ENCODE peak calls at places on chromosome 6, in six cellular contexts. L is Peyer's patch, I is transverse colon, Q is A549, N is K562, A is IMR-90. X is an unnamed sample.

GRCh38 chr6:46963039-46963438 is 41.3 kb upstream of the ADGRF5 start:
- DNase-seq in L (no peak), I (no peak), Q (no peak), N (no peak), A (no peak), X (no peak)

GRCh38 chr6:77038801-77039200 is 424.5 kb downstream of the HTR1B start:
- DNase-seq in L (no peak), I (no peak), Q (no peak), N (no peak), A (peak; percentile 72), X (no peak)

GRCh38 chr6:22411408-22412105 is 114.7 kb upstream of the PRL start:
- DNase-seq in L (no peak), I (no peak), Q (no peak), N (no peak), A (peak; percentile 51), X (no peak)

GRCh38 chr6:24831771-24832718 is 33.3 kb upstream of the ARMH2 start:
- DNase-seq in L (no peak), I (no peak), Q (no peak), N (no peak), A (peak; percentile 40), X (no peak)

GRCh38 chr6:46990031-46990644 is 52.0 kb downstream of the ADGRF1 start:
- DNase-seq in L (no peak), I (peak; percentile 11), Q (no peak), N (no peak), A (no peak), X (no peak)

GRCh38 chr6:96521267-96521624 is 360 bp upstream of the UFL1 start:
- DNase-seq in L (no peak), I (no peak), Q (no peak), N (no peak), A (no peak), X (no peak)

GRCh38 chr6:100592929-100593328 is 128.2 kb upstream of the SIM1 start:
- DNase-seq in L (no peak), I (no peak), Q (no peak), N (no peak), A (no peak), X (no peak)

GRCh38 chr6:111823831-111824607 is 49.2 kb downstream of the FYN start:
- DNase-seq in L (no peak), I (no peak), Q (no peak), N (no peak), A (peak; percentile 86), X (no peak)

GRCh38 chr6:138651491-138651890 is 122.1 kb upstream of the CCDC28A start:
- DNase-seq in L (no peak), I (no peak), Q (no peak), N (no peak), A (no peak), X (no peak)

GRCh38 chr6:134381926-134382325 is 64.0 kb upstream of the SGK1 start:
- DNase-seq in L (no peak), I (peak; percentile 77), Q (no peak), N (no peak), A (no peak), X (no peak)

GRCh38 chr6:22819209-22819608 is 249.8 kb downstream of the HDGFL1 start:
- DNase-seq in L (no peak), I (no peak), Q (no peak), N (no peak), A (no peak), X (no peak)

GRCh38 chr6:41602864-41603608 is 35.2 kb upstream of the MDFI start:
- DNase-seq in L (peak; percentile 88), I (peak; percentile 84), Q (peak; percentile 80), N (peak; percentile 83), A (peak; percentile 82), X (peak; percentile 57)

GRCh38 chr6:6749791-6750434 is 161.4 kb downstream of the LY86 start:
- DNase-seq in L (peak; percentile 82), I (peak; percentile 72), Q (peak; percentile 48), N (peak; percentile 92), A (peak; percentile 97), X (peak; percentile 95)

GRCh38 chr6:167136376-167136775 is 13.5 kb downstream of the CCR6 start:
- DNase-seq in L (no peak), I (no peak), Q (no peak), N (no peak), A (no peak), X (no peak)

GRCh38 chr6:144990768-144991167 is 705.6 kb downstream of the UTRN start:
- DNase-seq in L (no peak), I (no peak), Q (no peak), N (no peak), A (no peak), X (no peak)

DNA sequence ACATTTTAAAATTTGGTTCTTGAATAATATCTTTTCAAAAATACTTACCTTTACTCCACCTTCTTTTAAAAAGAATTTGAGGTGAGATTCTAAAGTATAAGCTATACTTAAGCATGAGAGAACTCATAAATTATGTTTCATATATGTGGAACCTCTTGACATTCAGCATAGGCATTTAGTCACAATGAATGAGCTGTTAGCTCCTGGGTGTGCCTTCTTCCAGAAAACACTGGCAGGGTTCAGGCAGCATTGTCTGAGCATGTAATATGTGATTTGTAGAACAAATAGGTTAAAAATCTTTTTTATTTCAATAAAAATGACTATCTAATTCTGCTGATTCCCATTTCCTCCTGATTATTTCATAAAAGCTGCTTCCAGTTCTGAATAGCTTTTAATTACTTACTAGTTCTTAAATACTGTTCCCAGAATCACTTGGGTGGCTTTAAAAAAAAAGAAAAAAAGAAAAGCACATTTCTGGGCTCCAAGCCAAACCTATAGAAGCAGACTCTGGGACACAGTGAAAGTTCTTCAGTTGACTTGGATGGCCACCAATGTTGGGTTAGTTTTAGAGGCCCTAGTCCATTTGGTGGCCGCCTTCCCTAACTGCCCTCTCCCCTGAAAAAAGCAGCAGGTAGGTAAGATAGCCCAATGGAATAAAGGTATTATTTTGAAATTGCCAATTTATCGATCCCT is 20.2 kb downstream of the RNF8 start:
- DNase-seq in L (no peak), I (no peak), Q (no peak), N (no peak), A (no peak), X (no peak)
- H3K27ac ChIP-seq in L (no peak overlapping the region), I (no peak overlapping the region), Q (no peak overlapping the region), N (no peak overlapping the region), A (no peak overlapping the region), X (no peak overlapping the region)

GRCh38 chr6:14120556-14120955 is 3.0 kb downstream of the CD83 start:
- DNase-seq in L (no peak), I (no peak), Q (no peak), N (no peak), A (no peak), X (no peak)

GRCh38 chr6:14118444-14118843 is 872 bp downstream of the CD83 start:
- DNase-seq in L (no peak), I (no peak), Q (no peak), N (no peak), A (no peak), X (no peak)

GRCh38 chr6:14119764-14120163 is 2.2 kb downstream of the CD83 start:
- DNase-seq in L (no peak), I (no peak), Q (no peak), N (no peak), A (no peak), X (no peak)

GRCh38 chr6:14118091-14118439 is 493 bp downstream of the CD83 start:
- DNase-seq in L (no peak), I (no peak), Q (no peak), N (no peak), A (no peak), X (no peak)

GRCh38 chr6:14117158-14118090 is at the start of gene CD83:
- DNase-seq in L (peak; percentile 91), I (peak; percentile 80), Q (peak; percentile 38), N (peak; percentile 89), A (peak; percentile 45), X (no peak)
- TF ChIP-seq POLR2A in L (no peak), I (peak; percentile 55), Q (no peak), N (peak; percentile 52), A (peak; percentile 62), X (peak; percentile 54)

DNA sequence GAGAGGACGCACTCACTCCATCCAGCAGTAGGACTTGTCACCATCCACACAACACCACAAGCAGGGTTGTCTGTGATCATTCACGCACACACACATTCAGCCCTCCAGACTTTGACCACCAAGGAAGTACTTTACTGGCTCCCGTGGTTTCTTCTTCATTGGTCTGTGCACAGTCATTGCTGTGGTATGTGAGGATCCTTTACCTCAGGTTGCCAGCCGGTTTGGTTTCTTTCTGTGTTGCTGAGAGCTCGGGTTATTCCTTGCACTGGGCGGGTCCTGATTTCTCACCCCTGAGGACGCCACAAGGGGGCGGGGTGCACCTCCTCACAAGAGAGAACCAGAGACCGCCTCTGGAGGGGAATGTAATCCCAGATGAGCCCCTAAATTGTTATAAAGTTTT is 11.2 kb downstream of the SLC35A1 start:
- DNase-seq in L (no peak), I (no peak), Q (peak; percentile 25), N (peak; percentile 38), A (peak; percentile 43), X (no peak)
- TF ChIP-seq CTCF in L (no peak), I (no peak), Q (no peak), N (peak; percentile 55), A (no peak), X (no peak)

DNA sequence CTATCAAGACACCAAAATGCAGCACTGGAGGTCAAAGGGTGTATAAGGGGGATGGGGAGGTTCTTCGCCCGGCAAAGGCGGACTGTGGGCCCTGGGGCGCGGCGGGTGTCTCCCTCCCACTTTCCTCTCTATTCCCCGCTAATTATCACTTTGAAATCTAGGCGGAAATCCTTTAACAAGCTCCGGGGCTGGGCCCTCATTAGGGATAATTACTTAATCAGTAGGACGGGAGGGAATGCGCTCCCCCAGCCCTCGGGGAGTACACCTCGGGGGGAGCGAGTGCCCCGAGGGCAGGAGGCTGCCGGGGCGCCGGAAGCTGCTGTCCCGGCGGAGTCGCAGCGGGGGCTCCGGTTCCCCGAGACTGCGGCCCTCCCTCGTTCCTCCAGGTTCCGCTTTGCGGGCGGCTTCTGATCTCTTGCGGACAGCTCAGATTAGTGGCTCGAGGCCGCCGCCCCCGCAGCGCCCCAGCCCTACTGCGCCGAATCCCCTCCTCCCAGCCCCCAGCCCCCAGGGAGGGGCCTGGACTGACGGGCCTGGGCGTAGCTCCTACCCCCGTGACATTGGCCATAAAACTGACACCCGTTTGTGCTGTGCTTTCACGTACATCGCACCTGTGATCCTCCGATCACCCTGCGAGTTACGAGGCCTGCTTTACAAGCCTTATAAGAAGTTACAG is 14.7 kb downstream of the MUCL3 start:
- DNase-seq in L (peak; percentile 85), I (peak; percentile 68), Q (no peak), N (peak; percentile 89), A (peak; percentile 4), X (peak; percentile 45)
- H3K27ac ChIP-seq in L (no peak overlapping the region), I (no peak overlapping the region), Q (no peak overlapping the region), N (no peak overlapping the region), A (no peak overlapping the region), X (peak overlapping the region; percentile 43)

GRCh38 chr6:43054206-43054943 is 724 bp upstream of the CUL7 start:
- DNase-seq in L (no peak), I (no peak), Q (no peak), N (no peak), A (no peak), X (no peak)

GRCh38 chr6:43052225-43052841 is 1.3 kb downstream of the CUL7 start:
- DNase-seq in L (no peak), I (no peak), Q (no peak), N (no peak), A (no peak), X (no peak)

GRCh38 chr6:43052842-43053544 is 658 bp downstream of the CUL7 start:
- DNase-seq in L (no peak), I (peak; percentile 21), Q (peak; percentile 17), N (peak; percentile 60), A (peak; percentile 20), X (no peak)

GRCh38 chr6:43055966-43056365 is 2.3 kb upstream of the CUL7 start:
- DNase-seq in L (no peak), I (no peak), Q (no peak), N (no peak), A (no peak), X (no peak)

GRCh38 chr6:43053545-43054205 is at the start of gene CUL7:
- DNase-seq in L (peak; percentile 96), I (peak; percentile 95), Q (peak; percentile 89), N (peak; percentile 98), A (peak; percentile 93), X (peak; percentile 88)
- TF ChIP-seq POLR2A in L (peak; percentile 73), I (peak; percentile 90), Q (peak; percentile 80), N (peak; percentile 97), A (peak; percentile 90), X (peak; percentile 73)

X was measured in gastrocnemius medialis.